ENCODE peak calls at places on chromosomes 2 and 18, in nine cellular contexts. S, M, E, K, J, P, G, R and Y are unnamed samples.

GRCh38 chr18:73758446-73758845 is 389.2 kb downstream of the FBXO15 start:
- DNase-seq in R (no peak), G (no peak), P (no peak), K (no peak), S (no peak), E (no peak), M (no peak), J (no peak), Y (peak; percentile 65)

GRCh38 chr2:69911985-69912563 is 2.8 kb upstream of the MXD1 start:
- DNase-seq in G (no peak), R (peak; percentile 70), M (peak; percentile 55), S (no peak), J (peak; percentile 37), E (peak; percentile 14), P (peak; percentile 48), K (no peak), Y (peak; percentile 70)

GRCh38 chr2:74921236-74921736 is 37.2 kb upstream of the POLE4 start:
- DNase-seq in S (no peak), P (no peak), R (no peak), M (no peak), E (no peak), K (no peak), G (no peak), J (no peak), Y (no peak)

GRCh38 chr2:128473175-128474013 is 154.7 kb upstream of the HS6ST1 start:
- DNase-seq in G (peak; percentile 76), M (no peak), S (no peak), E (no peak), J (no peak), K (no peak), P (no peak), R (peak; percentile 55), Y (peak; percentile 39)

GRCh38 chr2:6352906-6353515 is 512.7 kb downstream of the CMPK2 start:
- DNase-seq in K (peak; percentile 34), E (peak; percentile 55), S (peak; percentile 83), R (peak; percentile 71), G (no peak), M (no peak), J (no peak), P (peak; percentile 59), Y (peak; percentile 2)

GRCh38 chr2:98084869-98085238 is 2.1 kb upstream of the VWA3B start:
- DNase-seq in P (no peak), K (no peak), G (no peak), M (peak; percentile 30), S (no peak), J (no peak), R (no peak), E (no peak), Y (no peak)

GRCh38 chr2:240200230-240201051 is 60.0 kb upstream of the OTOS start:
- DNase-seq in M (no peak), G (no peak), P (no peak), J (no peak), K (no peak), R (no peak), E (no peak), S (peak; percentile 34), Y (no peak)

GRCh38 chr2:74625658-74626425 is 22.3 kb downstream of the M1AP start:
- DNase-seq in E (no peak), G (no peak), R (no peak), S (no peak), M (no peak), K (no peak), P (no peak), J (no peak), Y (no peak)

GRCh38 chr18:3903341-3903740 is 453.4 kb downstream of the TGIF1 start:
- DNase-seq in J (no peak), M (no peak), P (peak; percentile 41), K (no peak), R (no peak), S (no peak), E (no peak), G (no peak), Y (peak; percentile 90)

GRCh38 chr2:187150667-187151066 is 297.4 kb downstream of the CALCRL start:
- DNase-seq in R (peak; percentile 15), P (no peak), E (no peak), K (no peak), S (no peak), J (no peak), M (no peak), G (no peak), Y (peak; percentile 50)

GRCh38 chr2:214471382-214471781 is 60.5 kb downstream of the VWC2L start:
- DNase-seq in R (no peak), P (no peak), K (no peak), S (no peak), E (no peak), G (no peak), J (no peak), M (no peak), Y (no peak)

GRCh38 chr2:149065236-149065635 is 26.7 kb downstream of the LYPD6B start:
- DNase-seq in R (no peak), K (no peak), P (peak; percentile 56), G (no peak), M (no peak), S (no peak), E (no peak), J (no peak), Y (no peak)

GRCh38 chr2:85779641-85780315 is 26.0 kb downstream of the ATOH8 start:
- DNase-seq in G (no peak), P (no peak), S (peak; percentile 21), J (no peak), M (no peak), K (no peak), R (no peak), E (no peak), Y (no peak)

GRCh38 chr2:236998758-236999157 is 86.9 kb upstream of the COPS8 start:
- DNase-seq in M (no peak), E (no peak), G (no peak), R (no peak), S (no peak), P (peak; percentile 23), J (no peak), K (no peak), Y (no peak)

GRCh38 chr2:84071050-84071449 is 388.0 kb downstream of the SUCLG1 start:
- DNase-seq in S (no peak), J (no peak), R (no peak), E (no peak), M (no peak), G (no peak), K (no peak), P (no peak), Y (no peak)

GRCh38 chr2:134745546-134745945 is 26.7 kb upstream of the TMEM163 start:
- DNase-seq in E (no peak), M (no peak), K (no peak), G (no peak), J (no peak), S (no peak), P (no peak), R (no peak), Y (no peak)

GRCh38 chr18:76445275-76445674 is 49.8 kb downstream of the ZNF516 start:
- DNase-seq in P (peak; percentile 77), E (no peak), M (no peak), S (no peak), K (no peak), G (no peak), R (no peak), J (no peak), Y (peak; percentile 84)

GRCh38 chr2:151189125-151189524 is 72.5 kb downstream of the RBM43 start:
- DNase-seq in M (no peak), R (no peak), K (no peak), E (no peak), S (no peak), G (no peak), P (no peak), J (no peak), Y (no peak)

GRCh38 chr2:215777481-215778044 is 235.8 kb downstream of the MREG start:
- DNase-seq in K (no peak), M (no peak), R (no peak), G (no peak), S (no peak), P (no peak), J (no peak), E (no peak), Y (peak; percentile 35)

GRCh38 chr2:227325056-227325823 is at the start of gene MFF:
- DNase-seq in K (peak; percentile 93), S (peak; percentile 94), E (peak; percentile 88), R (peak; percentile 96), P (peak; percentile 83), M (peak; percentile 81), J (peak; percentile 69), G (peak; percentile 92), Y (peak; percentile 94)

GRCh38 chr2:176156959-176157498 is at the start of gene HOXD3:
- DNase-seq in K (no peak), R (no peak), E (no peak), S (no peak), M (no peak), J (no peak), P (no peak), G (no peak), Y (no peak)

GRCh38 chr2:106575955-106576354 is 88.8 kb downstream of the CD8B2 start:
- DNase-seq in M (no peak), G (no peak), R (peak; percentile 56), P (no peak), E (no peak), K (peak; percentile 41), S (no peak), J (no peak), Y (peak; percentile 85)

GRCh38 chr2:18855027-18855426 is 265.7 kb upstream of the NT5C1B start:
- DNase-seq in S (no peak), G (no peak), K (no peak), P (peak; percentile 26), R (no peak), M (no peak), J (no peak), E (peak; percentile 13), Y (peak; percentile 37)

GRCh38 chr2:118221952-118222594 is 133.8 kb downstream of the INSIG2 start:
- DNase-seq in P (peak; percentile 76), S (no peak), R (peak; percentile 86), M (peak; percentile 38), K (no peak), G (no peak), E (peak; percentile 59), J (peak; percentile 20), Y (peak; percentile 78)